ENCODE peak calls at places on chromosome 11, in ten cellular contexts. One of them, this sample, is unnamed.

GRCh38 chr11:9675691-9676090 is 11.8 kb downstream of the SWAP70 start:
- DNase-seq in osteocyte: no peak
- DNase-seq in progenitor cell of endocrine pancreas: no peak
- DNase-seq in A673: no peak
- DNase-seq in left ventricle myocardium inferior: no peak
- DNase-seq in A549: no peak
- DNase-seq in esophagus squamous epithelium: no peak
- DNase-seq in CD4-positive, alpha-beta T cell: no peak
- DNase-seq in fibroblast of mammary gland: no peak
- DNase-seq in bronchial epithelial cell: no peak
- DNase-seq in this sample: no peak

GRCh38 chr11:48013269-48013901 is 33.0 kb downstream of the PTPRJ start:
- DNase-seq in osteocyte: no peak
- DNase-seq in progenitor cell of endocrine pancreas: no peak
- DNase-seq in A673: no peak
- DNase-seq in left ventricle myocardium inferior: peak
- DNase-seq in A549: peak
- DNase-seq in esophagus squamous epithelium: no peak
- DNase-seq in CD4-positive, alpha-beta T cell: peak
- DNase-seq in fibroblast of mammary gland: no peak
- DNase-seq in bronchial epithelial cell: peak
- DNase-seq in this sample: no peak

GRCh38 chr11:65637794-65638317 is at the start of gene SIPA1:
- DNase-seq in osteocyte: peak
- DNase-seq in progenitor cell of endocrine pancreas: peak
- DNase-seq in A673: peak
- DNase-seq in left ventricle myocardium inferior: peak
- DNase-seq in A549: peak
- DNase-seq in esophagus squamous epithelium: no peak
- DNase-seq in CD4-positive, alpha-beta T cell: peak
- DNase-seq in fibroblast of mammary gland: peak
- DNase-seq in bronchial epithelial cell: peak
- DNase-seq in this sample: peak

GRCh38 chr11:91230647-91231046 is 994.0 kb upstream of the FAT3 start:
- DNase-seq in osteocyte: no peak
- DNase-seq in progenitor cell of endocrine pancreas: no peak
- DNase-seq in A673: no peak
- DNase-seq in left ventricle myocardium inferior: no peak
- DNase-seq in A549: no peak
- DNase-seq in esophagus squamous epithelium: no peak
- DNase-seq in CD4-positive, alpha-beta T cell: no peak
- DNase-seq in fibroblast of mammary gland: no peak
- DNase-seq in bronchial epithelial cell: no peak
- DNase-seq in this sample: no peak

GRCh38 chr11:71300187-71300586 is 47.8 kb upstream of the SHANK2 start:
- DNase-seq in osteocyte: no peak
- DNase-seq in progenitor cell of endocrine pancreas: no peak
- DNase-seq in A673: no peak
- DNase-seq in left ventricle myocardium inferior: no peak
- DNase-seq in A549: no peak
- DNase-seq in esophagus squamous epithelium: no peak
- DNase-seq in CD4-positive, alpha-beta T cell: no peak
- DNase-seq in fibroblast of mammary gland: no peak
- DNase-seq in bronchial epithelial cell: no peak
- DNase-seq in this sample: no peak

GRCh38 chr11:115893701-115894100 is 389.5 kb upstream of the CADM1 start:
- DNase-seq in osteocyte: no peak
- DNase-seq in progenitor cell of endocrine pancreas: no peak
- DNase-seq in A673: no peak
- DNase-seq in left ventricle myocardium inferior: no peak
- DNase-seq in A549: no peak
- DNase-seq in esophagus squamous epithelium: no peak
- DNase-seq in CD4-positive, alpha-beta T cell: no peak
- DNase-seq in fibroblast of mammary gland: no peak
- DNase-seq in bronchial epithelial cell: no peak
- DNase-seq in this sample: no peak

GRCh38 chr11:56910046-56910753 is 78.5 kb upstream of the OR5AK2 start:
- DNase-seq in osteocyte: no peak
- DNase-seq in progenitor cell of endocrine pancreas: no peak
- DNase-seq in A673: no peak
- DNase-seq in left ventricle myocardium inferior: no peak
- DNase-seq in A549: peak
- DNase-seq in esophagus squamous epithelium: no peak
- DNase-seq in CD4-positive, alpha-beta T cell: no peak
- DNase-seq in fibroblast of mammary gland: no peak
- DNase-seq in bronchial epithelial cell: peak
- DNase-seq in this sample: no peak

GRCh38 chr11:108685419-108686161 is 20.7 kb downstream of the DDX10 start:
- DNase-seq in osteocyte: no peak
- DNase-seq in progenitor cell of endocrine pancreas: no peak
- DNase-seq in A673: no peak
- DNase-seq in left ventricle myocardium inferior: no peak
- DNase-seq in A549: no peak
- DNase-seq in esophagus squamous epithelium: no peak
- DNase-seq in CD4-positive, alpha-beta T cell: no peak
- DNase-seq in fibroblast of mammary gland: no peak
- DNase-seq in bronchial epithelial cell: no peak
- DNase-seq in this sample: no peak

GRCh38 chr11:124798991-124799383 is 1.2 kb downstream of the MSANTD2 start:
- DNase-seq in osteocyte: no peak
- DNase-seq in progenitor cell of endocrine pancreas: no peak
- DNase-seq in A673: peak
- DNase-seq in left ventricle myocardium inferior: no peak
- DNase-seq in A549: peak
- DNase-seq in esophagus squamous epithelium: no peak
- DNase-seq in CD4-positive, alpha-beta T cell: no peak
- DNase-seq in fibroblast of mammary gland: peak
- DNase-seq in bronchial epithelial cell: peak
- DNase-seq in this sample: no peak

GRCh38 chr11:119720311-119720710 is 8.7 kb downstream of the NECTIN1 start:
- DNase-seq in osteocyte: no peak
- DNase-seq in progenitor cell of endocrine pancreas: no peak
- DNase-seq in A673: no peak
- DNase-seq in left ventricle myocardium inferior: no peak
- DNase-seq in A549: no peak
- DNase-seq in esophagus squamous epithelium: no peak
- DNase-seq in CD4-positive, alpha-beta T cell: no peak
- DNase-seq in fibroblast of mammary gland: peak
- DNase-seq in bronchial epithelial cell: no peak
- DNase-seq in this sample: no peak

GRCh38 chr11:92993004-92993403 is 23.6 kb downstream of the MTNR1B start:
- DNase-seq in osteocyte: no peak
- DNase-seq in progenitor cell of endocrine pancreas: no peak
- DNase-seq in A673: no peak
- DNase-seq in left ventricle myocardium inferior: no peak
- DNase-seq in A549: no peak
- DNase-seq in esophagus squamous epithelium: no peak
- DNase-seq in CD4-positive, alpha-beta T cell: no peak
- DNase-seq in fibroblast of mammary gland: no peak
- DNase-seq in bronchial epithelial cell: no peak
- DNase-seq in this sample: no peak

GRCh38 chr11:129444274-129444673 is 68.6 kb downstream of the BARX2 start:
- DNase-seq in osteocyte: no peak
- DNase-seq in progenitor cell of endocrine pancreas: no peak
- DNase-seq in A673: no peak
- DNase-seq in left ventricle myocardium inferior: no peak
- DNase-seq in A549: no peak
- DNase-seq in esophagus squamous epithelium: no peak
- DNase-seq in CD4-positive, alpha-beta T cell: no peak
- DNase-seq in fibroblast of mammary gland: no peak
- DNase-seq in bronchial epithelial cell: no peak
- DNase-seq in this sample: no peak

GRCh38 chr11:128470081-128470480 is 117.3 kb downstream of the ETS1 start:
- DNase-seq in osteocyte: no peak
- DNase-seq in progenitor cell of endocrine pancreas: no peak
- DNase-seq in A673: no peak
- DNase-seq in left ventricle myocardium inferior: no peak
- DNase-seq in A549: no peak
- DNase-seq in esophagus squamous epithelium: no peak
- DNase-seq in CD4-positive, alpha-beta T cell: peak
- DNase-seq in fibroblast of mammary gland: no peak
- DNase-seq in bronchial epithelial cell: no peak
- DNase-seq in this sample: no peak

GRCh38 chr11:20337526-20338154 is 25.9 kb upstream of the HTATIP2 start:
- DNase-seq in osteocyte: no peak
- DNase-seq in progenitor cell of endocrine pancreas: no peak
- DNase-seq in A673: peak
- DNase-seq in left ventricle myocardium inferior: no peak
- DNase-seq in A549: peak
- DNase-seq in esophagus squamous epithelium: no peak
- DNase-seq in CD4-positive, alpha-beta T cell: no peak
- DNase-seq in fibroblast of mammary gland: peak
- DNase-seq in bronchial epithelial cell: peak
- DNase-seq in this sample: no peak

GRCh38 chr11:64766881-64767280 is 7.1 kb upstream of the PYGM start:
- DNase-seq in osteocyte: no peak
- DNase-seq in progenitor cell of endocrine pancreas: no peak
- DNase-seq in A673: no peak
- DNase-seq in left ventricle myocardium inferior: no peak
- DNase-seq in A549: no peak
- DNase-seq in esophagus squamous epithelium: no peak
- DNase-seq in CD4-positive, alpha-beta T cell: no peak
- DNase-seq in fibroblast of mammary gland: no peak
- DNase-seq in bronchial epithelial cell: no peak
- DNase-seq in this sample: no peak

GRCh38 chr11:59865031-59865430 is 1.3 kb downstream of the TCN1 start:
- DNase-seq in osteocyte: no peak
- DNase-seq in progenitor cell of endocrine pancreas: no peak
- DNase-seq in A673: no peak
- DNase-seq in left ventricle myocardium inferior: no peak
- DNase-seq in A549: no peak
- DNase-seq in esophagus squamous epithelium: no peak
- DNase-seq in CD4-positive, alpha-beta T cell: no peak
- DNase-seq in fibroblast of mammary gland: no peak
- DNase-seq in bronchial epithelial cell: peak
- DNase-seq in this sample: no peak

GRCh38 chr11:75475767-75476650 is 43.0 kb upstream of the KLHL35 start:
- DNase-seq in osteocyte: no peak
- DNase-seq in progenitor cell of endocrine pancreas: no peak
- DNase-seq in A673: no peak
- DNase-seq in left ventricle myocardium inferior: peak
- DNase-seq in A549: no peak
- DNase-seq in esophagus squamous epithelium: no peak
- DNase-seq in CD4-positive, alpha-beta T cell: no peak
- DNase-seq in fibroblast of mammary gland: peak
- DNase-seq in bronchial epithelial cell: peak
- DNase-seq in this sample: no peak

GRCh38 chr11:76083563-76084451 is 122.5 kb downstream of the WNT11 start:
- DNase-seq in osteocyte: no peak
- DNase-seq in progenitor cell of endocrine pancreas: no peak
- DNase-seq in A673: peak
- DNase-seq in left ventricle myocardium inferior: no peak
- DNase-seq in A549: no peak
- DNase-seq in esophagus squamous epithelium: no peak
- DNase-seq in CD4-positive, alpha-beta T cell: no peak
- DNase-seq in fibroblast of mammary gland: peak
- DNase-seq in bronchial epithelial cell: no peak
- DNase-seq in this sample: no peak

GRCh38 chr11:134660416-134660815 is 248.4 kb upstream of the B3GAT1 start:
- DNase-seq in osteocyte: peak
- DNase-seq in progenitor cell of endocrine pancreas: no peak
- DNase-seq in A673: no peak
- DNase-seq in left ventricle myocardium inferior: no peak
- DNase-seq in A549: no peak
- DNase-seq in esophagus squamous epithelium: no peak
- DNase-seq in CD4-positive, alpha-beta T cell: no peak
- DNase-seq in fibroblast of mammary gland: no peak
- DNase-seq in bronchial epithelial cell: no peak
- DNase-seq in this sample: no peak

GRCh38 chr11:80727315-80727714 is 1286.5 kb upstream of the TENM4 start:
- DNase-seq in osteocyte: no peak
- DNase-seq in progenitor cell of endocrine pancreas: no peak
- DNase-seq in A673: peak
- DNase-seq in left ventricle myocardium inferior: no peak
- DNase-seq in A549: no peak
- DNase-seq in esophagus squamous epithelium: no peak
- DNase-seq in CD4-positive, alpha-beta T cell: no peak
- DNase-seq in fibroblast of mammary gland: peak
- DNase-seq in bronchial epithelial cell: peak
- DNase-seq in this sample: no peak

GRCh38 chr11:35785287-35786167 is 123.0 kb downstream of the TRIM44 start:
- DNase-seq in osteocyte: no peak
- DNase-seq in progenitor cell of endocrine pancreas: no peak
- DNase-seq in A673: no peak
- DNase-seq in left ventricle myocardium inferior: no peak
- DNase-seq in A549: no peak
- DNase-seq in esophagus squamous epithelium: no peak
- DNase-seq in CD4-positive, alpha-beta T cell: no peak
- DNase-seq in fibroblast of mammary gland: no peak
- DNase-seq in bronchial epithelial cell: peak
- DNase-seq in this sample: no peak

GRCh38 chr11:110529043-110529442 is 99.3 kb downstream of the FDX1 start:
- DNase-seq in osteocyte: no peak
- DNase-seq in progenitor cell of endocrine pancreas: no peak
- DNase-seq in A673: peak
- DNase-seq in left ventricle myocardium inferior: no peak
- DNase-seq in A549: peak
- DNase-seq in esophagus squamous epithelium: no peak
- DNase-seq in CD4-positive, alpha-beta T cell: no peak
- DNase-seq in fibroblast of mammary gland: peak
- DNase-seq in bronchial epithelial cell: peak
- DNase-seq in this sample: no peak
- TF ChIP-seq CTCF in osteocyte: no peak
- TF ChIP-seq CTCF in progenitor cell of endocrine pancreas: peak
- TF ChIP-seq CTCF in A673: peak
- TF ChIP-seq CTCF in left ventricle myocardium inferior: peak
- TF ChIP-seq CTCF in A549: peak
- TF ChIP-seq CTCF in esophagus squamous epithelium: no peak
- TF ChIP-seq CTCF in CD4-positive, alpha-beta T cell: no peak
- TF ChIP-seq CTCF in fibroblast of mammary gland: peak
- TF ChIP-seq CTCF in bronchial epithelial cell: peak
- TF ChIP-seq CTCF in this sample: peak

GRCh38 chr11:7353100-7353499 is 101.4 kb downstream of the SYT9 start:
- DNase-seq in osteocyte: no peak
- DNase-seq in progenitor cell of endocrine pancreas: no peak
- DNase-seq in A673: peak
- DNase-seq in left ventricle myocardium inferior: no peak
- DNase-seq in A549: peak
- DNase-seq in esophagus squamous epithelium: no peak
- DNase-seq in CD4-positive, alpha-beta T cell: no peak
- DNase-seq in fibroblast of mammary gland: peak
- DNase-seq in bronchial epithelial cell: peak
- DNase-seq in this sample: peak
- TF ChIP-seq CTCF in osteocyte: peak
- TF ChIP-seq CTCF in progenitor cell of endocrine pancreas: peak
- TF ChIP-seq CTCF in A673: peak
- TF ChIP-seq CTCF in left ventricle myocardium inferior: peak
- TF ChIP-seq CTCF in A549: peak
- TF ChIP-seq CTCF in esophagus squamous epithelium: peak
- TF ChIP-seq CTCF in CD4-positive, alpha-beta T cell: no peak
- TF ChIP-seq CTCF in fibroblast of mammary gland: peak
- TF ChIP-seq CTCF in bronchial epithelial cell: peak
- TF ChIP-seq CTCF in this sample: peak

GRCh38 chr11:2298795-2299747 is 2.6 kb downstream of the C11orf21 start:
- DNase-seq in osteocyte: peak
- DNase-seq in progenitor cell of endocrine pancreas: no peak
- DNase-seq in A673: no peak
- DNase-seq in left ventricle myocardium inferior: no peak
- DNase-seq in A549: peak
- DNase-seq in esophagus squamous epithelium: no peak
- DNase-seq in CD4-positive, alpha-beta T cell: no peak
- DNase-seq in fibroblast of mammary gland: no peak
- DNase-seq in bronchial epithelial cell: peak
- DNase-seq in this sample: no peak
- TF ChIP-seq CTCF in osteocyte: peak
- TF ChIP-seq CTCF in progenitor cell of endocrine pancreas: peak
- TF ChIP-seq CTCF in A673: peak
- TF ChIP-seq CTCF in left ventricle myocardium inferior: peak
- TF ChIP-seq CTCF in A549: peak
- TF ChIP-seq CTCF in esophagus squamous epithelium: peak
- TF ChIP-seq CTCF in CD4-positive, alpha-beta T cell: peak
- TF ChIP-seq CTCF in fibroblast of mammary gland: no peak
- TF ChIP-seq CTCF in bronchial epithelial cell: peak
- TF ChIP-seq CTCF in this sample: peak

GRCh38 chr11:28466506-28466905 is 358.3 kb downstream of the METTL15 start:
- DNase-seq in osteocyte: no peak
- DNase-seq in progenitor cell of endocrine pancreas: no peak
- DNase-seq in A673: no peak
- DNase-seq in left ventricle myocardium inferior: no peak
- DNase-seq in A549: no peak
- DNase-seq in esophagus squamous epithelium: no peak
- DNase-seq in CD4-positive, alpha-beta T cell: no peak
- DNase-seq in fibroblast of mammary gland: no peak
- DNase-seq in bronchial epithelial cell: no peak
- DNase-seq in this sample: no peak
- TF ChIP-seq CTCF in osteocyte: no peak
- TF ChIP-seq CTCF in progenitor cell of endocrine pancreas: no peak
- TF ChIP-seq CTCF in A673: no peak
- TF ChIP-seq CTCF in left ventricle myocardium inferior: no peak
- TF ChIP-seq CTCF in A549: no peak
- TF ChIP-seq CTCF in esophagus squamous epithelium: no peak
- TF ChIP-seq CTCF in CD4-positive, alpha-beta T cell: no peak
- TF ChIP-seq CTCF in fibroblast of mammary gland: no peak
- TF ChIP-seq CTCF in bronchial epithelial cell: no peak
- TF ChIP-seq CTCF in this sample: no peak

This sample was measured in Panc1.